ENCODE peak calls at places on chromosome 21, in six cellular contexts. One of them, this sample, is unnamed.

GRCh38 chr21:36691539-36692124 is 7.3 kb upstream of the SIM2 start:
- DNase-seq in HCT116: no peak
- DNase-seq in GM12878: no peak
- DNase-seq in H1: no peak
- DNase-seq in K562: no peak
- DNase-seq in HepG2: no peak
- DNase-seq in this sample: no peak

GRCh38 chr21:26389971-26390641 is 183.0 kb downstream of the CYYR1 start:
- DNase-seq in HepG2: no peak
- DNase-seq in GM12878: no peak
- DNase-seq in H1: no peak
- DNase-seq in K562: no peak
- DNase-seq in HCT116: peak; percentile 34
- DNase-seq in this sample: no peak

GRCh38 chr21:20943476-20944085 is 54.6 kb upstream of the NCAM2 start:
- DNase-seq in HepG2: no peak
- DNase-seq in K562: no peak
- DNase-seq in GM12878: no peak
- DNase-seq in HCT116: no peak
- DNase-seq in H1: no peak
- DNase-seq in this sample: no peak

GRCh38 chr21:31446206-31446900 is 102.3 kb upstream of the TIAM1 start:
- DNase-seq in GM12878: no peak
- DNase-seq in HCT116: no peak
- DNase-seq in K562: no peak
- DNase-seq in HepG2: no peak
- DNase-seq in H1: no peak
- DNase-seq in this sample: no peak

GRCh38 chr21:19031956-19032355 is 628.4 kb upstream of the TMPRSS15 start:
- DNase-seq in H1: no peak
- DNase-seq in HCT116: no peak
- DNase-seq in K562: no peak
- DNase-seq in GM12878: no peak
- DNase-seq in HepG2: no peak
- DNase-seq in this sample: no peak

GRCh38 chr21:25408666-25409065 is 198.6 kb downstream of the MRPL39 start:
- DNase-seq in HCT116: no peak
- DNase-seq in GM12878: no peak
- DNase-seq in K562: no peak
- DNase-seq in H1: no peak
- DNase-seq in HepG2: no peak
- DNase-seq in this sample: no peak

GRCh38 chr21:35113064-35113463 is 64.0 kb upstream of the RUNX1 start:
- DNase-seq in H1: no peak
- DNase-seq in HCT116: no peak
- DNase-seq in K562: no peak
- DNase-seq in HepG2: no peak
- DNase-seq in GM12878: no peak
- DNase-seq in this sample: no peak

GRCh38 chr21:29647353-29647781 is 292.4 kb downstream of the GRIK1 start:
- DNase-seq in HepG2: no peak
- DNase-seq in HCT116: no peak
- DNase-seq in GM12878: no peak
- DNase-seq in H1: no peak
- DNase-seq in K562: peak; percentile 58
- DNase-seq in this sample: no peak

GRCh38 chr21:36321325-36322082 is 1.5 kb downstream of the MORC3 start:
- DNase-seq in K562: peak; percentile 23
- DNase-seq in HepG2: no peak
- DNase-seq in GM12878: no peak
- DNase-seq in HCT116: no peak
- DNase-seq in H1: no peak
- DNase-seq in this sample: peak; percentile 15

GRCh38 chr21:17793675-17794123 is 25.5 kb downstream of the C21orf91 start:
- DNase-seq in K562: no peak
- DNase-seq in H1: no peak
- DNase-seq in HepG2: no peak
- DNase-seq in HCT116: no peak
- DNase-seq in GM12878: no peak
- DNase-seq in this sample: no peak

GRCh38 chr21:46438241-46438640 is 20.4 kb upstream of the DIP2A start:
- DNase-seq in HCT116: no peak
- DNase-seq in K562: no peak
- DNase-seq in GM12878: no peak
- DNase-seq in HepG2: no peak
- DNase-seq in H1: no peak
- DNase-seq in this sample: no peak

GRCh38 chr21:39633770-39634181 is 21.0 kb downstream of the B3GALT5 start:
- DNase-seq in H1: no peak
- DNase-seq in HCT116: peak; percentile 90
- DNase-seq in HepG2: no peak
- DNase-seq in K562: no peak
- DNase-seq in GM12878: no peak
- DNase-seq in this sample: no peak

GRCh38 chr21:26331581-26331980 is 161.0 kb upstream of the APP start:
- DNase-seq in HCT116: no peak
- DNase-seq in HepG2: no peak
- DNase-seq in H1: no peak
- DNase-seq in GM12878: no peak
- DNase-seq in K562: no peak
- DNase-seq in this sample: no peak

GRCh38 chr21:24204641-24205040 is 1402.6 kb downstream of the MRPL39 start:
- DNase-seq in K562: no peak
- DNase-seq in HCT116: no peak
- DNase-seq in GM12878: no peak
- DNase-seq in HepG2: no peak
- DNase-seq in H1: no peak
- DNase-seq in this sample: no peak
- H3K9me3 ChIP-seq in K562: no peaks in the 10 kb centered on the region
- H3K9me3 ChIP-seq in HCT116: peaks cover 32% of the 10 kb centered on the region
- H3K9me3 ChIP-seq in GM12878: no peaks in the 10 kb centered on the region
- H3K9me3 ChIP-seq in HepG2: peaks cover 86% of the 10 kb centered on the region
- H3K9me3 ChIP-seq in H1: peaks cover 28% of the 10 kb centered on the region
- H3K9me3 ChIP-seq in this sample: no peaks in the 10 kb centered on the region

GRCh38 chr21:43262427-43262826 is 93.6 kb downstream of the CRYAA start:
- DNase-seq in GM12878: no peak
- DNase-seq in K562: no peak
- DNase-seq in HCT116: no peak
- DNase-seq in HepG2: no peak
- DNase-seq in H1: no peak
- DNase-seq in this sample: no peak
- TF ChIP-seq ZNF274 in GM12878: no peak
- TF ChIP-seq ZNF274 in K562: no peak
- TF ChIP-seq ZNF274 in HCT116: no peak
- TF ChIP-seq ZNF274 in HepG2: no peak
- TF ChIP-seq ZNF274 in H1: no peak
- TF ChIP-seq ZNF274 in this sample: no peak

DNA sequence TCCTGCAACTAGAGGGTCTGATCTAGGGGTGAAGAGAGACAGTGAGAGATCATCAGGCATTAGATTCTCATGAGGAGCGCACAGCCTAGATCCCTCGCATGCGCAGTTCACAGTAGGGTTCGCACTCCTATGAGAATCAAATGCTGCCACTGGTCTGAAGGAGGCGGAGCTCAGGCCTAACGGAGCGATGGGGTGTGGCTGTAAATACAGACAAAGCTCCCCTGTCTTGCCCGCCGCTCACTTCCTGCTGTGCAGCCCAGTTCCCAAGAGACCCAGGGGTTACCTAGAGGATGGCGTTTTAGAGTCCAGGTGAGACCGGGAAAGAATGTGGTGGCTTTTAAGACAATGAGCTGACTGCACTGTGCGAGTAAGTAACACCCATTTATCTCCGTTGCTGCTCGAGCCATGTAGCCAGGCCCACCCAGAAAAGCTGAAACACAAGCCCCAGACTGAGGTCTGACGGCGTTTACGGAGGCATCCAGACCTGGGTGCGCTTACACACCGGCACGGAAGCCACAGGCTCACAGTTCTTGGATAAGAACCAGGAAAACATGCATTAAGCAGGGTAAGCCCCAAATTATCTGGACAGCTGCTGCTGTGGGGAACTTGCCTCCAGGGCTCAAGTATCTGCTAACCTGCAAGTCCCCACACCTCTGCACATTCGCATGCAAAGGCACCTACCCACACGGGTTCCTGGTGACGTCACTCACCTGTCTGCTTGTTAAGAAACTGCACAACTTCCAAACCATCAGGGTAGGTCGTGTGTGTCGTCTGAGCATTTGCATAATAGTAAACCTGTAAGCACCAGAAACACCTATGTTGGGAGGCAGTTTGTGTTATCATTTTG is 12.5 kb downstream of the TCP10L start:
- DNase-seq in HCT116: no peak
- DNase-seq in HepG2: peak; percentile 71
- DNase-seq in H1: no peak
- DNase-seq in GM12878: no peak
- DNase-seq in K562: peak; percentile 42
- DNase-seq in this sample: no peak
- H3K4me3 ChIP-seq in HCT116: no peak overlapping the region
- H3K4me3 ChIP-seq in HepG2: peak overlapping the region; percentile 44
- H3K4me3 ChIP-seq in H1: no peak overlapping the region
- H3K4me3 ChIP-seq in GM12878: no peak overlapping the region
- H3K4me3 ChIP-seq in K562: no peak overlapping the region
- H3K4me3 ChIP-seq in this sample: no peak overlapping the region

DNA sequence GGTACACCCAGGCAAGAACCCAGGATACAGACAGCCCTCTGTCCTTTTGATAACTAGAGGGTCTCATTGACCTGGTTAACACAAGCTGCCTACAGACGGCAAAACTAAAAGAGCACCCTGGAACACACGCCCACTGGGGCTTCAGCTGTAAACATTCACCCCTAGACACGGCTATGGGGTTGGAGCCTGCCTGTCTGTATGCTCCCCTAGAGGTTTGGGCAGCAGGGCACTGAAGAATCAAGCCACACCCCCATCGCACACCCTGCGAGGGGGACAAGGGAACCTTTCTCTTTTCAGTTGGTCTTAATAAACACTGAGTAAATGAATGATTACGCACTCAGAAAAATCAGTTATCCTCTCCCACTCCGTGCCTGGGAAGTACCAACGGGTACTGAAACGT is 35.5 kb downstream of the LRRC3 start:
- DNase-seq in GM12878: no peak
- DNase-seq in HepG2: no peak
- DNase-seq in K562: no peak
- DNase-seq in HCT116: no peak
- DNase-seq in H1: no peak
- DNase-seq in this sample: no peak
- H3K9me3 ChIP-seq in GM12878: peaks cover 20% of the 10 kb centered on the region
- H3K9me3 ChIP-seq in HepG2: peaks cover 19% of the 10 kb centered on the region
- H3K9me3 ChIP-seq in K562: no peaks in the 10 kb centered on the region
- H3K9me3 ChIP-seq in HCT116: peaks cover 13% of the 10 kb centered on the region
- H3K9me3 ChIP-seq in H1: peaks cover 9% of the 10 kb centered on the region
- H3K9me3 ChIP-seq in this sample: peaks cover 69% of the 10 kb centered on the region

GRCh38 chr21:42992943-42993712 is 18.8 kb downstream of the PKNOX1 start:
- DNase-seq in K562: no peak
- DNase-seq in HepG2: no peak
- DNase-seq in HCT116: no peak
- DNase-seq in GM12878: no peak
- DNase-seq in H1: no peak
- DNase-seq in this sample: no peak
- TF ChIP-seq ZNF274 in K562: no peak
- TF ChIP-seq ZNF274 in HepG2: no peak
- TF ChIP-seq ZNF274 in HCT116: no peak
- TF ChIP-seq ZNF274 in GM12878: no peak
- TF ChIP-seq ZNF274 in H1: no peak
- TF ChIP-seq ZNF274 in this sample: no peak

GRCh38 chr21:44846201-44846484 is 27.3 kb downstream of the PTTG1IP start:
- DNase-seq in GM12878: no peak
- DNase-seq in K562: no peak
- DNase-seq in H1: no peak
- DNase-seq in HCT116: no peak
- DNase-seq in HepG2: no peak
- DNase-seq in this sample: no peak
- H3K4me3 ChIP-seq in GM12878: peak overlapping the region; percentile 47
- H3K4me3 ChIP-seq in K562: peak overlapping the region; percentile 32
- H3K4me3 ChIP-seq in H1: peak overlapping the region; percentile 10
- H3K4me3 ChIP-seq in HCT116: peak overlapping the region; percentile 30
- H3K4me3 ChIP-seq in HepG2: peak overlapping the region; percentile 43
- H3K4me3 ChIP-seq in this sample: peak overlapping the region; percentile 22

DNA sequence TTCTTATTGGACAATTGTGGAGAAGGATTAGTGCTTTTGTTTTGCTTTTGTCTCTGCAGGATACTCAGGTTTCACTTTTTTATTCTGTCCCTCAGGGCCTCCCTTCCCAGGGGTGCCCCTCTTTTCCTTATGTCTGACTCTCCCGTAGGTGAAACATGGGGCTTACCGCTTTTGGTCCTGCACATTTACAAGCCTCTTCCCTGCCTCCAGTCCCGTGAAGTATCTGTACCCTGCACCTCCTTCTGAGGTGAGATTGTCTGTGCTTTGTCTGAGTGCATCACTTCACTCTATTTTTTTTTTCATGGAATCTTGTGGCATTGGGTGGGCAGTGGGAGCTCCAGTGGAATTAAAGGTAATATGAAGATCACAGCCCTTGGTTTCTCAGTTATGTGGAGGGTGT is 758.1 kb upstream of the TPTE start:
- DNase-seq in K562: no peak
- DNase-seq in HepG2: no peak
- DNase-seq in GM12878: no peak
- DNase-seq in HCT116: no peak
- DNase-seq in H1: no peak
- DNase-seq in this sample: no peak
- H3K9me3 ChIP-seq in K562: no peaks in the 10 kb centered on the region
- H3K9me3 ChIP-seq in HepG2: peaks cover 92% of the 10 kb centered on the region
- H3K9me3 ChIP-seq in GM12878: peaks cover 5% of the 10 kb centered on the region
- H3K9me3 ChIP-seq in HCT116: peaks cover 72% of the 10 kb centered on the region
- H3K9me3 ChIP-seq in H1: peaks cover 77% of the 10 kb centered on the region
- H3K9me3 ChIP-seq in this sample: peaks cover 22% of the 10 kb centered on the region

DNA sequence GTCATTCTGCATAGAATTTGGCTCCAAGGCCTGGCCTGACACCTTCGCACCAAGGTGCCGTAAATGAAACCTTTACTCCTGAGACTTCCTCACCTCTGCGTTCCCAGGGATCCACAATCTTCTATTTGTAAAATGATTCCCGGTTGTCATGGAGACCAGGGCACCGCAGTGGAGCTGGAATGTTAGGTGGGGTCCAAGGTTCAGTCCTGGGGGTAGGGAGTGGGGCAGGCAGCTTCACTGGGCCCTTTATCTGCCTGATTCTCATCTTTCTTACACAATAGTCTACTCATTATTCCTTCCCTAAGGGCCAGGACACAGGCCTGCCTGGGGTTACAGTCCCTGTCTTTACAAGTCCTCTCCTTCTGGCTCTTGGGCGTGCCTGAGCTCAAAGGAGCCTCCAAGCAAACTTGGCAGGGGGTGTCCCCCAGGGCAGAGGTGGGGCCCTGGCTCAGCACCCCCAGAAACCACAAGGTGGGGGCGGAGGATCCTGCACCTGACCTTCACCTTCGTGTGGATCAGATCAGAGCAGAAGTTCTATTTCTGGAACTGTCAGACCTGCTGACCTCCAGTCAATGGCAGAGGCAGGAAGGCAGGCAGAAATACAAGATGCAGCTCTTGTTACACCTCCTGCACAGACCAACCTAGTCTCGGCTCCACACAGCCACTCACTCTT is 51.1 kb downstream of the RIPK4 start:
- DNase-seq in GM12878: no peak
- DNase-seq in H1: no peak
- DNase-seq in HepG2: peak; percentile 98
- DNase-seq in HCT116: no peak
- DNase-seq in K562: no peak
- DNase-seq in this sample: peak; percentile 28
- TF ChIP-seq ZNF274 in GM12878: no peak
- TF ChIP-seq ZNF274 in H1: no peak
- TF ChIP-seq ZNF274 in HepG2: peak; percentile 15
- TF ChIP-seq ZNF274 in HCT116: no peak
- TF ChIP-seq ZNF274 in K562: no peak
- TF ChIP-seq ZNF274 in this sample: no peak